ENCODE peak calls at places on chromosomes 1 and 21, in four cellular contexts. B is type B pancreatic cell, J is endothelial cell, W is AG04449. Z is an unnamed sample.

GRCh38 chr1:18945401-18945849 is 11.1 kb downstream of the IFFO2 start:
- DNase-seq in B (no peak), W (no peak), J (no peak), Z (no peak)

GRCh38 chr1:207024202-207025143 is 8.1 kb downstream of the C1orf116 start:
- DNase-seq in W (no peak), B (no peak), J (no peak), Z (no peak)

GRCh38 chr1:226100436-226101347 is 38.2 kb downstream of the H3-3A start:
- DNase-seq in W (no peak), J (peak; percentile 38), B (no peak), Z (peak; percentile 37)

GRCh38 chr1:231407537-231408396 is 14.3 kb downstream of the EGLN1 start:
- DNase-seq in J (no peak), W (no peak), B (no peak), Z (no peak)

GRCh38 chr1:214427871-214428277 is 123.5 kb downstream of the PTPN14 start:
- DNase-seq in J (no peak), B (no peak), W (peak; percentile 79), Z (peak; percentile 35)

GRCh38 chr1:24830680-24831272 is 85.5 kb downstream of the CLIC4 start:
- DNase-seq in B (no peak), J (no peak), W (no peak), Z (peak; percentile 32)

GRCh38 chr1:108107658-108108057 is 92.5 kb downstream of the SLC25A24 start:
- DNase-seq in W (peak; percentile 29), B (no peak), J (no peak), Z (no peak)

GRCh38 chr1:184022651-184023050 is 14.9 kb downstream of the COLGALT2 start:
- DNase-seq in B (no peak), J (no peak), W (no peak), Z (no peak)

GRCh38 chr1:226649780-226650179 is 89.3 kb downstream of the ITPKB start:
- DNase-seq in W (no peak), B (no peak), J (peak; percentile 42), Z (no peak)

GRCh38 chr1:30751830-30752650 is 5.5 kb downstream of the LAPTM5 start:
- DNase-seq in W (no peak), J (no peak), B (no peak), Z (no peak)

GRCh38 chr21:34330055-34330454 is 33.8 kb upstream of the KCNE2 start:
- DNase-seq in J (no peak), B (no peak), W (no peak), Z (no peak)
- TF ChIP-seq CTCF in J (no peak), B (no peak), W (no peak), Z (no peak)

DNA sequence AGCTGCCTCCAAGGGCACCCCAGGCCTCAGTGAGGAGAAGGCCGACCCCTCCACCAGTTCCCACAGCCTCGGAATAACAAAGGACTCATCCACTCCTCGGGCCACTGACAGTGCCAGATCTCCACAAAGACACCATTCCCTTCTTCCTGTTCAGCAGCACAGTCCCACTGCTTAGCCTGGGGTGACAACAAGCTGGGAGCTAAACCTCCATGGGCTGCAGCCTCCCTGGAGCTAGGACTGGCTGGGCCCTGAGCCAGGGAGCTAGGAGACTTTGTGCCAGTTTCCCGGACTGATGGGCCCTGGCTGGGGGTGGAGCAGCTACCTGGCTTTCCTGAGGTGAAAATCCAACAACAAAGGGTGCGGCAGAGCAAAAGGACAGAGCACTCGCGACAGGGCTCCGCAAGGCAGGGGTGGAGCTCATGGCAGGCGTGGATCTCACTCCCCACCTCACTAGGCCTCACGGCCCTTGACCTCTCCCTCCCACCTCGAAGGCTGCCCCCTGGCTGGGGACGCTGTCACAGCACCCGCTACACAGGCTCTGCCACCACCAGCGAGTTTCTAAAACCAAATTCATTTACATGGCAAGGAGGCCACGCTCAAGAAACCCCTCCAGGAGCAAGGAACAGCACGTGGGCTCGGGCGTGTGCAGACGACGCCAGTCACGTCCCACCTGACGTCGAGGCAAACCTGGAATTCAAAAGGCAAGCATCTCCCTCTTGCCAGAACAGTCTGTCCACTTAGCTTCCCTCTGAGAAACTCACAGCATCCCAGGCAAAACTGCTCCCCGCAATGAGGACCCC is 13.8 kb downstream of the SLC35E2B start:
- DNase-seq in B (no peak), W (no peak), J (peak; percentile 73), Z (no peak)
- TF ChIP-seq CTCF in B (no peak), W (peak; percentile 25), J (peak; percentile 39), Z (no peak)

GRCh38 chr1:37085393-37085792 is 51.1 kb upstream of the GRIK3 start:
- DNase-seq in W (no peak), B (no peak), J (peak; percentile 33), Z (no peak)
- TF ChIP-seq CTCF in W (no peak), B (peak; percentile 66), J (no peak), Z (no peak)

DNA sequence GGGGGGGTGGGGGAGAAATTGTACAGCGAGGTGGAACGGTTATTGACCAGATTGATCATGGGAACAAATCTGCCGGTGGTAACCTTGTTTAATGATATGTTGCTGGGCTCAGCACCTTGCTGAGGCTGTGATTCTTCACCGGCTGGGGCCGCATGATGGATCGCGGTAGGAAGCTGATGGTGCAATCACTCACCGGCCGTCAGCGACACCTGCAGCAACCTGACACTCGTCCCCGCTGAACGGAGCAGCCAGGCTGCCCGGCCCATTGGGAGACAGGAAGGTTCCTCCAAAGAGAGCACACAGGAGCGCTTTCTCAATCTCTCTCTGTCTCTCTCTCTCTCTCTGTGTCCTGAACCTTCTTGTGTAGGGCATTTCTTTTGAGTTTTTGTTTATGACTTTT is 128.5 kb upstream of the RRP15 start:
- DNase-seq in W (no peak), J (no peak), B (no peak), Z (no peak)
- TF ChIP-seq CTCF in W (no peak), J (no peak), B (no peak), Z (no peak)

DNA sequence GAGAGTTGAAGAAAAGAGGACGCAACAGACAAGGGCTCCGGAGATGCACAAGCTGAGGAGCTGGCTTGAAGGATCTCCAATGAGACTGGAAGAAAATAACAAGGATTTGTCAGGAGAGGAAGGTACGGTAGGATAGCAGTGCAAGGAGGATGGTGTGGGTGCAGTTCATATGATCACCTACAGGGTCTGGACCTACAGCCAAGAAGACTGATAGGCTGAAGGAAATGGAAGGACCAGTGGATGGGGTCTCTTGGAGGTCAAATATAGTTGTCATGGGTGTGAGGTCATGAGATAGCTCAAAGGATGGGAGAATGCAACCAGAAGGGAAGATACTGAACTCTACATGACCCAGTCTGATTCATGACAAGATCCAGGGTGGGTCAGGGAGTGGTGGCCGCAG is 15.2 kb upstream of the KANK4 start:
- DNase-seq in B (no peak), W (no peak), J (no peak), Z (no peak)
- TF ChIP-seq CTCF in B (peak; percentile 50), W (no peak), J (peak; percentile 45), Z (no peak)

Z was measured in AG09319.